ENCODE peak calls at places on chromosomes 6 and 20, in five cellular contexts. M, U, Z, O and V are unnamed samples.

GRCh38 chr6:155088856-155089255 is 93.7 kb downstream of the TIAM2 start:
- DNase-seq in O (no peak), M (no peak), U (no peak), Z (no peak), V (no peak)

GRCh38 chr20:19928379-19929360 is 88.5 kb upstream of the NAA20 start:
- DNase-seq in U (peak), Z (peak), M (peak), O (no peak), V (no peak)

GRCh38 chr6:166297606-166298005 is 10.6 kb downstream of the PRR18 start:
- DNase-seq in M (no peak), Z (no peak), U (no peak), O (no peak), V (no peak)

GRCh38 chr6:163579880-163580295 is 165.4 kb downstream of the QKI start:
- DNase-seq in O (peak), Z (no peak), M (no peak), U (no peak), V (no peak)

GRCh38 chr6:113381957-113382356 is 475.2 kb upstream of the MARCKS start:
- DNase-seq in O (peak), U (peak), M (peak), Z (peak), V (no peak)

GRCh38 chr6:166497087-166497899 is 89.2 kb downstream of the RAMACL start:
- DNase-seq in Z (no peak), M (no peak), O (no peak), U (no peak), V (no peak)

GRCh38 chr20:3203315-3204123 is 963 bp downstream of the DDRGK1 start:
- DNase-seq in M (peak), O (peak), Z (peak), U (peak), V (peak)

GRCh38 chr20:24634855-24635254 is 165.4 kb downstream of the SYNDIG1 start:
- DNase-seq in U (no peak), M (no peak), O (no peak), Z (no peak), V (peak)

GRCh38 chr6:89079611-89080213 is 839 bp upstream of the PNRC1 start:
- DNase-seq in O (peak), M (peak), U (peak), Z (peak), V (no peak)

GRCh38 chr6:70811788-70812187 is 144.1 kb downstream of the SMAP1 start:
- DNase-seq in U (no peak), Z (no peak), M (no peak), O (no peak), V (no peak)

GRCh38 chr6:6931047-6932025 is 176.4 kb upstream of the RREB1 start:
- DNase-seq in Z (no peak), U (no peak), M (no peak), O (no peak), V (no peak)

GRCh38 chr6:91497770-91498169 is 910.9 kb upstream of the MAP3K7 start:
- DNase-seq in U (no peak), M (no peak), O (no peak), Z (no peak), V (no peak)

GRCh38 chr20:1327241-1327653 is 1.7 kb downstream of the SDCBP2 start:
- DNase-seq in M (no peak), O (peak), Z (peak), U (peak), V (peak)

GRCh38 chr20:23069073-23069472 is 17.1 kb downstream of the CD93 start:
- DNase-seq in U (no peak), O (no peak), Z (no peak), M (no peak), V (no peak)

GRCh38 chr6:18100296-18100695 is 22.2 kb downstream of the NHLRC1 start:
- DNase-seq in M (no peak), U (no peak), Z (no peak), O (no peak), V (no peak)

GRCh38 chr6:30875244-30876038 is 8.9 kb upstream of the DDR1 start:
- DNase-seq in Z (no peak), M (no peak), O (no peak), U (no peak), V (no peak)
- TF ChIP-seq POLR2A in Z (no peak), M (no peak), O (no peak), U (no peak), V (no peak)

GRCh38 chr6:37555040-37555781 is 55.5 kb upstream of the CCDC167 start:
- DNase-seq in M (no peak), Z (no peak), O (no peak), U (no peak), V (no peak)
- TF ChIP-seq POLR2A in M (no peak), Z (no peak), O (no peak), U (no peak), V (no peak)

DNA sequence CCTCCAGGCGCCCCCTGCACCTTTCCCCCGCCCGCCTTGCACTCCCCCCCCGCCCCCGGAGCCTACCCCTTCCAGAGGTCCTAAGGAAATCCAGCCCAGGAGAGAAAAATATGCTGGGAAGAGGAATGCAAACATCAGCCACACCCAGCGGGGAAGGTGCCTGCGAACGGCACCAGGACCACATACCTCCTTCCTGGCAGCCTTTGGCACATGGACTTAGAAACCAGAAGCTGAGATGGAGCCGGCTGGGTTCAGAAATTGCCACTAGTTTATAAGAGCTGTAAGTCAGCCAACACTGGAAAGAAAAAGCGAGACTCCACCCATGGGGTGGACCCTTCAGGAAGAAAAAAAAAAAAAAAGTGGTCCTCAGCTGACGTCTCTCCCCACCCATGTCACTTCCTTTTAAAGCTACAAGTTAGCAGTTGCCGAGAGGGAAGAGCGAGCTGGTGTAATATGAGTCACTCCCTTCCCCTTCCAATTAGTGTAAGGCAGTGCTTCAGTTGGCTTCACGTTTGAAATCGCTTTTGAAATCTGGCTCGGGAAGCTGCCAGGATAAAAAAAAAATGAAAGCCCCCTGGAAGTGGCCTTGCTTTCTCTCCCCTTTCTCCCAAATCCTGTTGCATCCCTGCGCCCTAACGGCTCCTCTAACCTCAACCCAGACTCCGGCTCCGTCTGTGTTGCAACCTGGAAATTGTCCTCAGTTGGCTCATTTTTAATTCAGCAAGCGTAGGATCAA is at the start of gene AGPAT4:
- DNase-seq in M (peak), Z (peak), U (peak), O (peak), V (peak)
- TF ChIP-seq POLR2A in M (no peak), Z (peak), U (peak), O (peak), V (peak)

DNA sequence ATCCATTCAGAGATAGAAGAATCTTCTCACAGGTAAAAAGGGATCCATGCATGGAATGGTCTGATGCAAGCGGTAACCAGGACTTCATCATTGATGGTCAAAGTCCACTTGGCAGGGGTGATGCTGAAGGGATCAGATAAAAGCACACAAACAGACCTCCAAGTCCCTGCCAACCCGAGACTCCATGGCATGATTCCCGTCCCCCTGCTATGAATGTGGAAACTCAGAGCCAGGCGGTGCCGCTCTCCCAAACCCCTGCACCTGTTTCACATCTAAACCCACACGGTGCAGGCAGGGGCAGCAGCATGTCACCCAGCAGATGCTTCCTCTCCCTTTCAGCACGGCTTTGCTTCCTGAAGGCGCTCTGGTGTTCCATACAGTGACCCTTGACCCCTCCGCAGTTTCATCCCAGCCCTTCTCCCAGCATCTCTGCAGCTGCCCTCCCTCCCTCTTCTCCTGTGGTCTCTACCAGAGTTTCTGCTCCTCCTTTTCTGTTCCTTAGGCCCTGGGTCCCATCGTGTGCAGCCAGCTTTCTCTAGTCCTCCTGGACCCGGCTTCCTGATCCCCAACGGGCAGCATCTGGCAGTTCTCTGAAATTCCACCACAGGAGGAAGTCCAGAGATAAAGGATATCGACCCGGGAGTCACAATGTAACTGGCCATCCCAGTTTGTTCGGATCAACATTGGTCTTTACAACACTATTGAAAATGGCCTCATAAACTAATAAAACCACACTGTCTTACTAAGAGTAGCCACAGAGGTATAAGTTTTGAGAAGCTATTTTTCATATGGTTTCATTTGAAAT is 235.0 kb downstream of the TTLL2 start:
- DNase-seq in Z (no peak), M (peak), U (peak), O (no peak), V (no peak)
- TF ChIP-seq POLR2A in Z (no peak), M (no peak), U (no peak), O (no peak), V (no peak)

GRCh38 chr20:49395183-49395582 is 87.3 kb downstream of the KCNB1 start:
- DNase-seq in Z (no peak), M (no peak), O (no peak), U (peak), V (no peak)
- TF ChIP-seq POLR2A in Z (no peak), M (no peak), O (no peak), U (no peak), V (no peak)

GRCh38 chr6:75244063-75244575 is 518 bp upstream of the COX7A2 start:
- DNase-seq in M (no peak), O (no peak), Z (peak), U (no peak), V (no peak)

GRCh38 chr6:75246386-75246785 is 2.8 kb upstream of the COX7A2 start:
- DNase-seq in U (no peak), O (no peak), M (no peak), Z (no peak), V (no peak)

DNA sequence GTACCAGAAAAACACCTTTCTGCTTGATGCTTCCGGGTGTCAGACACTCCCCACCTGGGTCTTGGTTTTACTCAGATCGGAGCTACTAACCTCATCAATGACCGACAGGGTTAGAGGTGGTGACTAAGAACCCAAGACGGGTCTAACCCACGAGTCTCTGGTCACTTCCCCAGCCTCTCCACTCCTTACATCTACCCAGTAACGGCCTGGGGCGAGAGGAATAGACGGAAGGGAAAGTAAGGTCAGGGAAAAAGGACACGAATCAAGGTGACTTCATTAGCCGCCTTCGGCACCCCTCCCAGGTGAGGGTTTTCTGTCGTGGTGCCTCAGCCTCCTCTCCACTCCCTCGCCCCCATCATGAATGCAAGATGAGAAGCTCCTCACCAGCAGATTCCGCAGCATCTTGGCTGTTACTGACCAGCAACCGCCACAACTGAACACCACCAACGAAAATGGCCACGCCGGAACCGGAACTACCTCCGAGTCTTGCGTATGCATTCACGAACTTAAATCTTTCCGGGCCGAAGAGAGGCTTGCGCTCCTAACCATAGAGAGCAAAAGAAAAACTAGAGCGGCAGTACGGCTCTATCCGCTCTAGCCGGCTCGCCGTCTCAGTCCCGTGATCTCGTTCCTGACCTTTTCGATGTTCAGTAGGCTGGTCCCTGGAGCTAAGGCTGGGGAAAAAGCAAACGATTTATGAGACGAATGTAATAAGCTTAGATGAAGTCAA is at the start of gene COX7A2:
- DNase-seq in M (peak), U (peak), O (peak), Z (peak), V (peak)
- TF ChIP-seq POLR2A in M (peak), U (peak), O (peak), Z (peak), V (peak)

GRCh38 chr6:31350973-31351733 is 5.8 kb downstream of the HLA-B start:
- DNase-seq in O (no peak), Z (no peak), U (no peak), M (no peak), V (no peak)
- TF ChIP-seq POLR2A in O (no peak), Z (no peak), U (no peak), M (no peak), V (no peak)

DNA sequence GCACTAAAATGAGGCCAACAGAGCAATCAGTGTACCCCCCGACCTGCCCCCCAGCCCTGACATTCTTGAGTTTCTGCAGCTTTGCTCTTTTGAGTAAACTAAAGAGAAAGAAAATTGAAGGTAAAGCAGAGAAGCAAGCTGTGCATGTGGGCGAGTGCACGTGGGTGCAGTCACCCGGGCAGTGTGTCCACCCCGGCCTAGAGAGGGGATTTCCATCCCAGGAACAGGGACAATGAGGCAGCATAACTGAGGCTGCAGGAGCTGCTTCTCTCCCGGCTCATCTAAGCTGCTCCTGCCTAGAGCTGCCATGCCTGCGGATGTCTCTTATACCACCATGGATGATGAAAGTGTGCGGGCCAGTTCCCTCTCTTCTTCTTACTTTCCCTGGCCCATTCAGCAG is 16.8 kb downstream of the CASS4 start:
- DNase-seq in Z (no peak), M (no peak), U (no peak), O (no peak), V (no peak)
- TF ChIP-seq POLR2A in Z (no peak), M (no peak), U (no peak), O (no peak), V (no peak)

GRCh38 chr20:10185741-10186558 is 32.7 kb upstream of the SNAP25 start:
- DNase-seq in O (no peak), M (peak), Z (peak), U (no peak), V (no peak)
- TF ChIP-seq POLR2A in O (no peak), M (no peak), Z (no peak), U (no peak), V (no peak)